ENCODE peak calls at places on chromosomes 16 and 17, in four cellular contexts. One of them, this sample, is unnamed.

GRCh38 chr17:31291820-31292219 is 5.2 kb downstream of the OMG start:
- DNase-seq in cardiac fibroblast: peak
- DNase-seq in OCI-LY7: no peak
- DNase-seq in astrocyte of the spinal cord: no peak
- DNase-seq in this sample: no peak

GRCh38 chr17:7476951-7477350 is 2.5 kb downstream of the ZBTB4 start:
- DNase-seq in cardiac fibroblast: no peak
- DNase-seq in OCI-LY7: no peak
- DNase-seq in astrocyte of the spinal cord: no peak
- DNase-seq in this sample: no peak

GRCh38 chr16:83475108-83475507 is 332.7 kb upstream of the HSBP1 start:
- DNase-seq in cardiac fibroblast: no peak
- DNase-seq in OCI-LY7: no peak
- DNase-seq in astrocyte of the spinal cord: no peak
- DNase-seq in this sample: no peak

GRCh38 chr16:26649646-26650045 is 417.1 kb upstream of the C16orf82 start:
- DNase-seq in cardiac fibroblast: no peak
- DNase-seq in OCI-LY7: peak
- DNase-seq in astrocyte of the spinal cord: no peak
- DNase-seq in this sample: no peak

GRCh38 chr16:3282103-3282746 is 1.1 kb upstream of the ZNF263 start:
- DNase-seq in cardiac fibroblast: no peak
- DNase-seq in OCI-LY7: no peak
- DNase-seq in astrocyte of the spinal cord: no peak
- DNase-seq in this sample: peak

GRCh38 chr16:67718668-67719047 is 458 bp downstream of the GFOD2 start:
- DNase-seq in cardiac fibroblast: no peak
- DNase-seq in OCI-LY7: peak
- DNase-seq in astrocyte of the spinal cord: no peak
- DNase-seq in this sample: peak

GRCh38 chr17:33106525-33107162 is 115.0 kb downstream of the SPACA3 start:
- DNase-seq in cardiac fibroblast: no peak
- DNase-seq in OCI-LY7: no peak
- DNase-seq in astrocyte of the spinal cord: no peak
- DNase-seq in this sample: peak

GRCh38 chr17:79089720-79090502 is 15.3 kb downstream of the ENGASE start:
- DNase-seq in cardiac fibroblast: no peak
- DNase-seq in OCI-LY7: no peak
- DNase-seq in astrocyte of the spinal cord: no peak
- DNase-seq in this sample: no peak

GRCh38 chr16:53282975-53283946 is 151.0 kb upstream of the RBL2 start:
- DNase-seq in cardiac fibroblast: peak
- DNase-seq in OCI-LY7: peak
- DNase-seq in astrocyte of the spinal cord: peak
- DNase-seq in this sample: peak

GRCh38 chr16:82033683-82034300 is 1.3 kb upstream of the HSD17B2 start:
- DNase-seq in cardiac fibroblast: no peak
- DNase-seq in OCI-LY7: no peak
- DNase-seq in astrocyte of the spinal cord: no peak
- DNase-seq in this sample: no peak

GRCh38 chr16:82034981-82035612 is at the start of gene HSD17B2:
- DNase-seq in cardiac fibroblast: peak
- DNase-seq in OCI-LY7: no peak
- DNase-seq in astrocyte of the spinal cord: peak
- DNase-seq in this sample: peak

GRCh38 chr16:82033006-82033405 is 2.0 kb upstream of the HSD17B2 start:
- DNase-seq in cardiac fibroblast: no peak
- DNase-seq in OCI-LY7: no peak
- DNase-seq in astrocyte of the spinal cord: no peak
- DNase-seq in this sample: no peak

GRCh38 chr16:82027629-82028035 is 7.4 kb upstream of the HSD17B2 start:
- DNase-seq in cardiac fibroblast: no peak
- DNase-seq in OCI-LY7: no peak
- DNase-seq in astrocyte of the spinal cord: no peak
- DNase-seq in this sample: no peak

GRCh38 chr16:82031116-82032084 is 3.7 kb upstream of the HSD17B2 start:
- DNase-seq in cardiac fibroblast: peak
- DNase-seq in OCI-LY7: peak
- DNase-seq in astrocyte of the spinal cord: peak
- DNase-seq in this sample: peak
- TF ChIP-seq CTCF in cardiac fibroblast: peak
- TF ChIP-seq CTCF in OCI-LY7: peak
- TF ChIP-seq CTCF in astrocyte of the spinal cord: peak
- TF ChIP-seq CTCF in this sample: peak

GRCh38 chr16:71894229-71894920 is 956 bp upstream of the IST1 start:
- DNase-seq in cardiac fibroblast: peak
- DNase-seq in OCI-LY7: peak
- DNase-seq in astrocyte of the spinal cord: peak
- DNase-seq in this sample: peak

GRCh38 chr16:71893888-71894228 is 1.5 kb upstream of the IST1 start:
- DNase-seq in cardiac fibroblast: no peak
- DNase-seq in OCI-LY7: no peak
- DNase-seq in astrocyte of the spinal cord: no peak
- DNase-seq in this sample: no peak

GRCh38 chr16:71895679-71896385 is 501 bp downstream of the IST1 start:
- DNase-seq in cardiac fibroblast: peak
- DNase-seq in OCI-LY7: peak
- DNase-seq in astrocyte of the spinal cord: peak
- DNase-seq in this sample: peak

GRCh38 chr16:71896688-71897368 is 1.5 kb downstream of the IST1 start:
- DNase-seq in cardiac fibroblast: no peak
- DNase-seq in OCI-LY7: no peak
- DNase-seq in astrocyte of the spinal cord: no peak
- DNase-seq in this sample: no peak

DNA sequence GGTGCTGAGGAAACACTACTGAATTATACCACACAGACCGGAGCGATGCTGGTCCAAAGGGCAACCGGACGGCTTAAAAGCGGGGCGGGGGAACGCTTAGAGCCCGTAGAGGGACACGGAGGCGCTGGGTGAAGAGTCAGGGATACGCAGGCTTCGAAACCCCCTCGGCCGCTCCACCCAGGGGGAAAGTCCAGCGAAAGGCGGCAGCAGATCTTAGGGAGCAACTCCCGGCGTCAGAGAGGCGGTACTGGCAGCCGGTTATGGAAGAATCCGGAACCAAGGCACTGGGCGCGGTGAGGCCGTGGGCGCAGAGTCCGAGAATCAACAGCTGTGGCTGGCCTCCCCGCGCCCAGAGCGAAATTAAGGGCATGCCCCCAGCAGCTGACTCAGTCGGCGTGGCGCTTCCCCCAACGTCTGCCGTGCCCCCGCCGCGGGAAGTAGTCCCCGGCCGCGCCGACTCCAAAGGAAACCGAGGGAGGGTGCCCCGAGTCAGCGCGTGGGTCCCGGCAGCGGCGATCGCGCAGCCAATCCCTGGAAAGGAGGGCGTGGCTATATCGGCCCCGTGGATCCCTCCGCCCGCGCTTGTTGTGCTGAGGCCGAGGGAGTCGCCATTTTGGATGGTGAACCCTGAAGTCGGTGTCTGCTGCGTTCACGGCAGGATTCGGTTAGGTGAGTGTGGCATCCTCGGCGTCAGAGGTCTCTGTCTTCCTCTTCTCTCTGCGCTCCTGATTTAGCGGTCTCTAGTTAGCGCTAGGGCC is at the start of gene IST1:
- DNase-seq in cardiac fibroblast: peak
- DNase-seq in OCI-LY7: peak
- DNase-seq in astrocyte of the spinal cord: peak
- DNase-seq in this sample: peak
- TF ChIP-seq CTCF in cardiac fibroblast: no peak
- TF ChIP-seq CTCF in OCI-LY7: no peak
- TF ChIP-seq CTCF in astrocyte of the spinal cord: no peak
- TF ChIP-seq CTCF in this sample: no peak

DNA sequence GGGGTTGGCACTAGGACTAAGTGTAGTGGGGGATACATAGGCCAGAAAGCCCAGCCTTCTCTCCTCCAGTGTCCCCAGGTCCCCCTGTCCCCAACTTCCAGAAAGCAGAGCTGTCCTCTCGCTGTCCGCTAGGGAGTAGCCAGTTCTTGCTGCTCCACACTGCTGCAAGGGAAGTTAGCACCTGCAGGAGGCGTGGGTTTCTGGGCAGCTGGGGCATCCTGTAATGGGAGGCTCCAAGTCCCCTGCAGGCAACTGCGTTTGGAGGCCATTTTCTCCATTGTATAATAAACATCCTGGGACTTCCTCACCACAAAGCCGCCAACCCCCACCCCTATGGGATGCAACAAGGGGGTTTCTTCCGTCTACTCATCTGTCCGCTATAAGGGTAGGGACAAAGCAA is 1.7 kb downstream of the RPRML start:
- DNase-seq in cardiac fibroblast: no peak
- DNase-seq in OCI-LY7: peak
- DNase-seq in astrocyte of the spinal cord: no peak
- DNase-seq in this sample: peak
- TF ChIP-seq CTCF in cardiac fibroblast: peak
- TF ChIP-seq CTCF in OCI-LY7: peak
- TF ChIP-seq CTCF in astrocyte of the spinal cord: peak
- TF ChIP-seq CTCF in this sample: peak

GRCh38 chr17:39753514-39754160 is 15.9 kb downstream of the GRB7 start:
- DNase-seq in cardiac fibroblast: no peak
- DNase-seq in OCI-LY7: peak
- DNase-seq in astrocyte of the spinal cord: no peak
- DNase-seq in this sample: peak
- TF ChIP-seq CTCF in cardiac fibroblast: no peak
- TF ChIP-seq CTCF in OCI-LY7: no peak
- TF ChIP-seq CTCF in astrocyte of the spinal cord: no peak
- TF ChIP-seq CTCF in this sample: no peak

DNA sequence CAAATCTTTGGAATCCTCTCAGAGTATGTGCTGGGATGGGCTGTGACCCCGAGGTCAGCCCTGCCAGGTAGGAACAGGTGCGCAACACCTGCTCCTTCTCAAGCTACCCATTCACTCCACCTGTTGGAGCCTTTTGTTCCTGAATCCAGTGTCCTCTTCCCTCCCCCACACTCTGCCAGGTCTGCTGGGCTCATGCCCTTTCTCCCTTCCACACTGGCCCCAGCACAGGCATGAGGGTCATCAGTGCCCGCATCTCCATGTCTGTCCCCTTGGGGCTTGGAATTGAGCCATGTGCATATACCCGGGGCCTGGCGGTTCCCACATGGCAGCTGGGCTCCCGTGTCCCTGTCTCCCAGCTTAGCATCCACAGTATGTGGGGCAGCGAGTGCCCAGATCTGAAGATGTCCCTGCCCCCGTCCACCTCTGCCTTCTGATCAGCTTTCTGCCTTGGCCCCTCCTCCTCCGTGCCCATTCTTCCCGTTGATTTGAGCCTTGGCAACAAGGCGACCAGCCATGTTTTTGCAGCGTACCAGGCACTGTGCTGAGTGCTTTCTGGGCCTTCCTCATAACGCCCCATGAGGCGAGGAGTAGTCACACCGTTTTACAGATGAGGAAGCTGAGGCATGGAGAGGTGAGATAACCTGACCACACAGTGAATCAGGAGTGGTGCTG is 102.2 kb downstream of the RAP1GAP2 start:
- DNase-seq in cardiac fibroblast: no peak
- DNase-seq in OCI-LY7: no peak
- DNase-seq in astrocyte of the spinal cord: no peak
- DNase-seq in this sample: no peak
- TF ChIP-seq CTCF in cardiac fibroblast: no peak
- TF ChIP-seq CTCF in OCI-LY7: no peak
- TF ChIP-seq CTCF in astrocyte of the spinal cord: no peak
- TF ChIP-seq CTCF in this sample: no peak

This sample was measured in fibroblast of villous mesenchyme.